ENCODE peak calls at places on chromosomes 5 and 9, in ten cellular contexts. P is AG09319; V is dorsolateral prefrontal cortex; U is CD8-positive, alpha-beta memory T cell; Z is NCI-H1092; J is stimulated activated CD4-positive, alpha-beta T cell treated with anti-CD3 and anti-CD28 coated beads, Interleukin-1b, Interleukin-23, amount 100 ng/mL, for 4 hours; B is naive thymus-derived CD8-positive, alpha-beta T cell; C is hypothalamus; O is C1 segment of cervical spinal cord; W is foreskin fibroblast. T is an unnamed sample.

GRCh38 chr9:96230002-96230401 is 72.0 kb downstream of the HSD17B3 start:
- DNase-seq in P (no peak), V (no peak), U (no peak), Z (no peak), J (no peak), B (no peak), C (no peak), O (no peak), W (no peak), T (no peak)

GRCh38 chr5:57221049-57221568 is 47.2 kb downstream of the GPBP1 start:
- DNase-seq in P (peak), V (no peak), U (peak), Z (no peak), J (no peak), B (peak), C (no peak), O (no peak), W (peak), T (peak)

GRCh38 chr5:158032246-158032645 is 173.3 kb upstream of the CLINT1 start:
- DNase-seq in P (no peak), V (no peak), U (no peak), Z (no peak), J (no peak), B (no peak), C (no peak), O (no peak), W (no peak), T (no peak)

GRCh38 chr5:168649306-168649705 is 70.1 kb upstream of the PANK3 start:
- DNase-seq in P (no peak), V (no peak), U (no peak), Z (no peak), J (no peak), B (no peak), C (no peak), O (no peak), W (no peak), T (no peak)

GRCh38 chr5:64874753-64875152 is 106.0 kb downstream of the CWC27 start:
- DNase-seq in P (peak), V (no peak), U (no peak), Z (no peak), J (no peak), B (no peak), C (no peak), O (no peak), W (no peak), T (no peak)

GRCh38 chr9:137278061-137278912 is 761 bp downstream of the TOR4A start:
- DNase-seq in P (no peak), V (no peak), U (no peak), Z (no peak), J (no peak), B (no peak), C (no peak), O (no peak), W (no peak), T (no peak)

GRCh38 chr5:35820720-35821119 is 36.0 kb upstream of the IL7R start:
- DNase-seq in P (no peak), V (no peak), U (no peak), Z (no peak), J (no peak), B (no peak), C (no peak), O (no peak), W (no peak), T (no peak)

GRCh38 chr9:130424781-130425310 is 19.9 kb upstream of the ASS1 start:
- DNase-seq in P (no peak), V (no peak), U (no peak), Z (no peak), J (no peak), B (no peak), C (no peak), O (no peak), W (no peak), T (no peak)

GRCh38 chr9:127085186-127085585 is 37.2 kb downstream of the ANGPTL2 start:
- DNase-seq in P (no peak), V (no peak), U (no peak), Z (no peak), J (no peak), B (no peak), C (no peak), O (no peak), W (no peak), T (no peak)

GRCh38 chr5:146042628-146043279 is 62.6 kb downstream of the PLAC8L1 start:
- DNase-seq in P (peak), V (no peak), U (no peak), Z (no peak), J (no peak), B (no peak), C (no peak), O (no peak), W (no peak), T (peak)

T was measured in SW 1271.